ENCODE peak calls at places on chromosomes 5 and 9, in eight cellular contexts. N, A, G, T, F, I, J and C are unnamed samples. For H3K36me3, the result is how much of the 10 kb centered on the place peaks cover.

GRCh38 chr9:12817702-12818101 is 42.9 kb downstream of the LURAP1L start:
- DNase-seq in J (no peak), I (no peak), F (no peak), G (peak), A (peak), N (no peak), T (peak), C (no peak)

GRCh38 chr9:37943329-37944265 is 39.7 kb upstream of the SLC25A51 start:
- DNase-seq in I (peak), A (peak), G (no peak), F (peak), T (peak), J (no peak), N (no peak), C (no peak)

GRCh38 chr9:87668222-87668621 is 57.7 kb upstream of the CTSL start:
- DNase-seq in F (no peak), A (no peak), J (no peak), I (no peak), T (no peak), G (no peak), N (no peak), C (no peak)

GRCh38 chr5:73103885-73104284 is 16.5 kb upstream of the TMEM171 start:
- DNase-seq in J (no peak), A (no peak), G (no peak), N (no peak), I (no peak), F (no peak), T (no peak), C (no peak)

GRCh38 chr5:1759378-1759970 is 40.2 kb downstream of the MRPL36 start:
- DNase-seq in A (no peak), J (no peak), T (no peak), G (peak), I (no peak), N (no peak), F (no peak), C (no peak)

GRCh38 chr5:148179234-148179824 is 11.0 kb downstream of the SPINK14 start:
- DNase-seq in J (peak), A (peak), I (peak), N (peak), F (peak), G (no peak), T (peak), C (no peak)

GRCh38 chr5:171888051-171888481 is 102.4 kb downstream of the SMIM23 start:
- DNase-seq in F (no peak), A (no peak), G (no peak), T (no peak), I (peak), J (no peak), N (no peak), C (no peak)

GRCh38 chr5:93430673-93431192 is 150.3 kb downstream of the NR2F1-AS1 start:
- DNase-seq in N (no peak), A (peak), J (no peak), T (no peak), F (no peak), G (no peak), I (no peak), C (no peak)

DNA sequence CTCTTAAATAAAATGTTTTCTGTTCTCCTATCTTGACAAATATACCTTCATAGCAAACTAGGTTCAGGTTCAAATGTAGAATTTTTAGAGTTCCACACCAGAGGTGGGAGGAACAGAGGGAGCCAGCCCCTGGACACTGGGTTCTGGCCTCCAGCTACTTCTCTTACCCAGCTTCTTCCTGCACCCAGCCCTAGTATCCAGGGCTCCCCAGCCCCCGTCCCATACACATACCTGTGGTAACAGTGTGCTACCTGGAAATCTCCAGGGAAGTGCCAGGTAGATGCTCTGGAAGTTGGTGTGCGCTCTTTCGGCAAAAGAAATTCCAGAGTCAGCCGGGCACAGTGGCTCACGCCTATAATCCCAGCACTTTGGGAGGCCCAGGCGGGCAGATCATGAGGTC is 33.9 kb upstream of the IL6ST start:
- DNase-seq in N (no peak), T (no peak), A (no peak), F (no peak), I (no peak), J (no peak), G (no peak), C (no peak)
- H3K36me3 ChIP-seq in N (under half), T (under half), A (under half), F (under half), I (under half), J (under half), G (under half), C (under half)

GRCh38 chr5:150053231-150053626 is 33.1 kb downstream of the CSF1R start:
- DNase-seq in I (no peak), T (peak), J (no peak), G (no peak), N (no peak), F (no peak), A (peak), C (no peak)
- H3K36me3 ChIP-seq in I (under half), T (half or more), J (half or more), G (under half), N (under half), F (half or more), A (under half), C (half or more)

DNA sequence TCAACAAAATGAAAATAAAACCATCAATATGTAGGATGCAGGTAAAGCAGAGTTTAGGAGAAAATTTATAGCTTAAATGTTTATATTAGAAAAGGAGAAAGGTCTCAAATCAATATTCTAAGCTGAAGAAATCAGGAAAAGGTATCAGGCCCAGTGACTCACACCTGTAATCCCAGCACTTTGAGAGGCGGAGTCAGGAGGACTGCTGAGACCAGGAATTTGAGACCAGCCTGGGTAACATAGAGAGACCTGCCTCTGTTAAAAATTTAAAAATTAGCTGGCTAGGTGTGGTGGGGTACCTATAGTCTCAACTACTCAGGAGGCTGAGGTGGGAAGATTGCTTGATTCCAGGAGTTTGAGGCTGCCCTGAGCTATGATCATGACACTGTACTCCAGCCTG is 32.2 kb downstream of the CCDC69 start:
- DNase-seq in I (no peak), G (no peak), N (no peak), J (no peak), A (no peak), F (no peak), T (no peak), C (no peak)
- H3K36me3 ChIP-seq in I (under half), G (under half), N (under half), J (under half), A (under half), F (under half), T (under half), C (under half)

GRCh38 chr5:150122158-150122510 is 33.5 kb downstream of the PDGFRB start:
- DNase-seq in G (peak), A (peak), I (no peak), J (peak), N (no peak), T (no peak), F (no peak), C (no peak)
- H3K36me3 ChIP-seq in G (under half), A (under half), I (under half), J (under half), N (under half), T (half or more), F (under half), C (half or more)

DNA sequence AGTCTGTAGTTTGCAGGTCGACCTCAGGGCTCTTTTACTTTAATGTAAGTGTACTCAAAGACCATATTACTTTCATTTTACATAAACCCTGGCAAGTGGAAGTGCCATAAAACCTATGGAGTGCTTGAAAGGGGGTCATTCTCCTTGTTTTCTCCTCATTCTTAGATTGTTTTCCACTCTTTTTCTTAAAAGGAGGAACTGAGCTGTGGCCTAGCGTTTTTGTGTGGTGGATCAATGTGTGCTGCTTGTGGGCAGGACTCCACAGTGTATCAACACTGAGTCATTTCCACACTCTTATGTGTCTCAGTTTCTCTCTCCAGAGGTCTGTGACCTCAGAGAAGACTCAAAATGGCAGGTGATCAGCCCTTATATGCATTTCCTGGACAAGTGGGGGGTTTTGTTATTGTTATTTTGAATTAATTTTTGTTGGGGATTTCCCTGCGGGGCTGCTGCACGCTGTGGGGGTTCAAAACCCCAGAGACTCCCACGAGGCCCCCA is 516.1 kb upstream of the CDH10 start:
- DNase-seq in A (no peak), G (no peak), N (no peak), T (no peak), I (no peak), F (no peak), J (no peak), C (no peak)
- H3K36me3 ChIP-seq in A (under half), G (under half), N (under half), T (under half), I (under half), F (under half), J (under half), C (under half)

DNA sequence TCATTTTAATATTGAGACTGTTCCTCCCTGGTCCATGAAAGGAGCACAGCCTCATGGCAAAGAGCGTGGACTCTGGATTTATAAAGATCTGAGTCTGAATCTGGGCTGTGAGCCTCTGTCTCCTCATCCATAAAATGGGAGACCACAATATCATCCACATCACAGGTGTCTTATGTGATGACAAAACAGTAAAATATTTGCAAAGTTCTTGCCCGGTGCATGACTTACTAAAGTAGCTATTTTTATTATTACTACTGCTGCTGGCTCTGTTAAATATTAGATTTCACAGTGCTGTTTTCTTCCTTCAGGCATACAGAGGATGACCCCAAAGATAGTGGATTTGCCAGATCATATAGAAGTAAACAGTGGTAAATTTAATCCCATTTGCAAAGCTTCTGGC is 74.1 kb downstream of the TEK start:
- DNase-seq in I (no peak), F (no peak), J (no peak), G (no peak), A (no peak), T (no peak), N (no peak), C (no peak)
- H3K36me3 ChIP-seq in I (under half), F (under half), J (under half), G (under half), A (under half), T (under half), N (under half), C (under half)

GRCh38 chr5:53110156-53110555 is 599 bp upstream of the MOCS2 start:
- DNase-seq in G (no peak), I (no peak), A (no peak), J (no peak), N (no peak), F (no peak), T (no peak), C (no peak)
- H3K36me3 ChIP-seq in G (under half), I (under half), A (under half), J (under half), N (under half), F (under half), T (under half), C (under half)